ENCODE peak calls at places on chromosomes 1 and 21, in eight cellular contexts. T is cardiac muscle cell, G is tibial nerve, O is IMR-90, N is astrocyte of the spinal cord, V is AG09309, W is uterus, C is mucosa of descending colon. J is an unnamed sample.

GRCh38 chr21:17580319-17580718 is 32.4 kb downstream of the BTG3 start:
- DNase-seq in T (no peak), G (no peak), O (no peak), N (no peak), V (no peak), W (no peak), C (no peak), J (no peak)

GRCh38 chr21:36698160-36699025 is 522 bp upstream of the SIM2 start:
- DNase-seq in T (peak), G (no peak), O (peak), N (no peak), V (no peak), W (no peak), C (no peak), J (no peak)

GRCh38 chr1:156748670-156749428 is 2.6 kb downstream of the HDGF start:
- DNase-seq in T (peak), G (peak), O (peak), N (no peak), V (no peak), W (peak), C (peak), J (peak)

GRCh38 chr1:25556791-25557476 is 13.5 kb downstream of the LDLRAP1 start:
- DNase-seq in T (no peak), G (peak), O (peak), N (no peak), V (no peak), W (no peak), C (peak), J (peak)

GRCh38 chr1:10866314-10867091 is 70.1 kb upstream of the CASZ1 start:
- DNase-seq in T (no peak), G (no peak), O (peak), N (no peak), V (no peak), W (peak), C (peak), J (no peak)

GRCh38 chr1:214846276-214846675 is 236.3 kb upstream of the KCNK2 start:
- DNase-seq in T (no peak), G (no peak), O (no peak), N (no peak), V (no peak), W (no peak), C (no peak), J (no peak)

GRCh38 chr1:248196965-248197364 is at the start of gene OR2M3:
- DNase-seq in T (no peak), G (no peak), O (no peak), N (no peak), V (no peak), W (no peak), C (no peak), J (no peak)

GRCh38 chr1:204085876-204086275 is 13.0 kb downstream of the SOX13 start:
- DNase-seq in T (no peak), G (no peak), O (no peak), N (no peak), V (no peak), W (no peak), C (no peak), J (no peak)

GRCh38 chr1:148318123-148318899 is 164.8 kb downstream of the PPIAL4G start:
- DNase-seq in T (no peak), G (peak), O (no peak), N (peak), V (no peak), W (no peak), C (peak), J (no peak)

GRCh38 chr1:151568626-151569088 is 28.5 kb downstream of the TUFT1 start:
- DNase-seq in T (no peak), G (no peak), O (no peak), N (no peak), V (no peak), W (no peak), C (peak), J (no peak)

GRCh38 chr1:189708674-189709073 is 769.0 kb downstream of the BRINP3 start:
- DNase-seq in T (peak), G (no peak), O (peak), N (no peak), V (no peak), W (no peak), C (no peak), J (peak)

GRCh38 chr1:184113251-184113650 is 61.7 kb downstream of the TSEN15 start:
- DNase-seq in T (peak), G (no peak), O (no peak), N (no peak), V (no peak), W (no peak), C (no peak), J (no peak)

GRCh38 chr1:202237052-202237451 is 43.5 kb downstream of the LGR6 start:
- DNase-seq in T (peak), G (no peak), O (peak), N (no peak), V (no peak), W (no peak), C (peak), J (no peak)

GRCh38 chr1:96980448-96980847 is 258.9 kb downstream of the PTBP2 start:
- DNase-seq in T (no peak), G (no peak), O (no peak), N (no peak), V (no peak), W (no peak), C (no peak), J (no peak)

GRCh38 chr1:208944981-208945451 is 638.5 kb upstream of the CAMK1G start:
- DNase-seq in T (no peak), G (no peak), O (no peak), N (no peak), V (no peak), W (no peak), C (no peak), J (peak)

GRCh38 chr1:5727871-5728643 is 264.2 kb downstream of the NPHP4 start:
- DNase-seq in T (no peak), G (no peak), O (no peak), N (no peak), V (no peak), W (no peak), C (no peak), J (no peak)

GRCh38 chr1:213486488-213486887 is 435.4 kb downstream of the RPS6KC1 start:
- DNase-seq in T (no peak), G (no peak), O (no peak), N (no peak), V (no peak), W (no peak), C (no peak), J (no peak)

GRCh38 chr1:5990913-5991783 is 1.1 kb downstream of the NPHP4 start:
- DNase-seq in T (peak), G (no peak), O (peak), N (peak), V (no peak), W (peak), C (peak), J (peak)

GRCh38 chr21:31543191-31543590 is 116.3 kb upstream of the SOD1 start:
- DNase-seq in T (no peak), G (peak), O (peak), N (peak), V (peak), W (no peak), C (no peak), J (peak)

GRCh38 chr1:116521186-116521585 is 49.6 kb downstream of the CD58 start:
- DNase-seq in T (no peak), G (no peak), O (peak), N (no peak), V (no peak), W (no peak), C (no peak), J (peak)

GRCh38 chr1:80054129-80054528 is 1047.6 kb upstream of the ADGRL4 start:
- DNase-seq in T (peak), G (no peak), O (peak), N (peak), V (no peak), W (no peak), C (no peak), J (peak)

GRCh38 chr1:160400284-160400645 is at the start of gene VANGL2:
- DNase-seq in T (peak), G (peak), O (peak), N (peak), V (no peak), W (peak), C (peak), J (no peak)

GRCh38 chr1:31010081-31010989 is 55.2 kb downstream of the PUM1 start:
- DNase-seq in T (no peak), G (no peak), O (peak), N (peak), V (peak), W (no peak), C (no peak), J (no peak)

GRCh38 chr1:210438928-210439841 is 110.5 kb downstream of the HHAT start:
- DNase-seq in T (no peak), G (no peak), O (peak), N (peak), V (peak), W (no peak), C (no peak), J (peak)

GRCh38 chr21:44650265-44650972 is 4.0 kb downstream of the KRTAP12-4 start:
- DNase-seq in T (no peak), G (no peak), O (no peak), N (no peak), V (no peak), W (no peak), C (no peak), J (no peak)

GRCh38 chr21:31688603-31689368 is 29.3 kb downstream of the SOD1 start:
- DNase-seq in T (no peak), G (no peak), O (peak), N (no peak), V (no peak), W (no peak), C (no peak), J (no peak)

GRCh38 chr1:184590163-184590750 is 164.4 kb downstream of the EDEM3 start:
- DNase-seq in T (no peak), G (no peak), O (no peak), N (no peak), V (no peak), W (no peak), C (peak), J (no peak)

GRCh38 chr1:90480271-90480835 is 236.7 kb downstream of the BARHL2 start:
- DNase-seq in T (no peak), G (no peak), O (no peak), N (no peak), V (no peak), W (no peak), C (no peak), J (no peak)

GRCh38 chr1:199510314-199510713 is 517.2 kb upstream of the NR5A2 start:
- DNase-seq in T (no peak), G (no peak), O (no peak), N (no peak), V (no peak), W (no peak), C (no peak), J (no peak)

GRCh38 chr1:66676616-66677298 is 75.5 kb upstream of the DYNLT5 start:
- DNase-seq in T (no peak), G (peak), O (peak), N (peak), V (peak), W (no peak), C (peak), J (peak)

GRCh38 chr1:52706941-52707926 is 9.1 kb upstream of the COA7 start:
- DNase-seq in T (no peak), G (peak), O (no peak), N (no peak), V (no peak), W (no peak), C (peak), J (no peak)

GRCh38 chr1:184387069-184387870 is 441 bp downstream of the C1orf21 start:
- DNase-seq in T (peak), G (peak), O (peak), N (peak), V (no peak), W (peak), C (peak), J (no peak)

GRCh38 chr1:32881871-32882850 is 4.1 kb upstream of the HPCA start:
- DNase-seq in T (no peak), G (no peak), O (no peak), N (no peak), V (no peak), W (no peak), C (no peak), J (no peak)

GRCh38 chr1:241631674-241632073 is 8.5 kb downstream of the CHML start:
- DNase-seq in T (no peak), G (no peak), O (no peak), N (no peak), V (no peak), W (no peak), C (no peak), J (no peak)

DNA sequence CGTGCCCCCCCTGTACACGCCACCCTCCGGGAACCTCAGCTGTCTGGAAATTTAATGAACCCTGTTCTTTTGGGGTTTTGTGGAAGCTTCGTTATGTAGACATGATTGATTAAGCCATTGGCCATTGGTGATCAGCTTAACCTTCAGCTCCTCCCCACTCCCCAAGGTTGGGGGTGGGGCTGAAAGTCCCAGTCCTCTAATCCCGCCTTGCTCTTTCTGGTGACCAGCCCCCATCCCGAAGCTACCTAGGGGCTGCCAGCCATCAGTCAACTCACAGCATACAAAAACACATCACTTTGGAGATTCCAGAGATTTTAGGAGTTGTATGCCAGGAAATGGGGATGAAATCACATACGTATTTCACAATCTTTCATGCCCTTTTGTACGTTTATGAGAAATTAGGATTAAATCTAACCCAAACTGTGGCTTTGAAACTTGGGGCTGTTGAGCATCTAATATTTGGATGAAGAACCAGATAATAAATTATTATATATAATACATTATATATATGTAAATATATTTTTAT is 52.3 kb downstream of the BACE2 start:
- DNase-seq in T (no peak), G (no peak), O (no peak), N (no peak), V (no peak), W (no peak), C (no peak), J (peak)
- TF ChIP-seq CTCF in T (no peak), G (no peak), O (no peak), N (no peak), V (no peak), W (no peak), C (no peak), J (no peak)

GRCh38 chr1:88681223-88681622 is 2.9 kb upstream of the PKN2 start:
- DNase-seq in T (no peak), G (no peak), O (no peak), N (no peak), V (no peak), W (no peak), C (no peak), J (no peak)
- H3K4me3 ChIP-seq in T (no peak), G (no peak), O (no peak), N (no peak), V (no peak), W (no peak), C (no peak), J (no peak)

GRCh38 chr1:55337801-55338447 is 122.8 kb upstream of the USP24 start:
- DNase-seq in T (peak), G (no peak), O (peak), N (peak), V (peak), W (no peak), C (peak), J (peak)
- TF ChIP-seq CTCF in T (peak), G (no peak), O (peak), N (peak), V (peak), W (no peak), C (no peak), J (peak)

GRCh38 chr1:170691258-170691657 is 27.3 kb downstream of the PRRX1 start:
- DNase-seq in T (no peak), G (no peak), O (no peak), N (no peak), V (no peak), W (no peak), C (no peak), J (no peak)

GRCh38 chr1:170694172-170694926 is 30.4 kb downstream of the PRRX1 start:
- DNase-seq in T (no peak), G (no peak), O (no peak), N (no peak), V (no peak), W (no peak), C (no peak), J (peak)

GRCh38 chr1:170695955-170696590 is 32.1 kb downstream of the PRRX1 start:
- DNase-seq in T (no peak), G (no peak), O (no peak), N (no peak), V (no peak), W (no peak), C (no peak), J (peak)

GRCh38 chr1:170696591-170697337 is 32.8 kb downstream of the PRRX1 start:
- DNase-seq in T (peak), G (no peak), O (no peak), N (no peak), V (no peak), W (no peak), C (no peak), J (peak)

DNA sequence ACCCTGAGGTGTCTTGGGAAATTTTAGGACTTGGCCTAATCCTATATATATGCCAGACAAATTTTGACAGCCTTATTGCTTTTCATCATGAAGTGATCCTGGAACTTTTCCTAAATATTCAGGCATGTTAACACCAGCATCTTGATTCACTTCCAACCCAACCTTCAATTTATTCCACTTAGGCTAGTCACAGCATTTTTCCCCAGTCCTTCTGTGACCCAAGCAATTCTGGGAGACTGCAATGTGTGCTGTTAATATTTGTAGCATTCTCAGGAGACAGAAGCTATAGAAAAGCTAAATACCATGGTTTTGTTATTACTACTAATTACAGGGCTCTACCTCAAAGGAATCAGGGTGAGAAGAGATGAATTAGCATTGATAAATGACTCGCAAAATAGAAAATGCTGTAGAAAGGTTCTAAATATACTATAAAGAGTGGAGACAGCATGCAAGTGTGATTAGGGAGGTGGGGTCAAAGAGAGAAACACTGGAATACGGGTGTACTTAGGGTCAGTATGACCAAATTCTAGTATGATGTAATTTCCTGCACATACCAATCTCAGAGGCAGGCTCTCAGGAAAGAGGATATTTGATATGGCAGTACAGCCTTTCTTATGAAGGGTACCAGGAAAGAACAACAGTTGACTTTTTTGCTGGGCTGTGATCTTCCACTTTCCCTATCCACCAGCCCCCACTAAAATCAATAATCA is 29.1 kb downstream of the PRRX1 start:
- DNase-seq in T (no peak), G (no peak), O (peak), N (peak), V (no peak), W (no peak), C (no peak), J (peak)
- H3K4me3 ChIP-seq in T (no peak), G (no peak), O (no peak), N (no peak), V (no peak), W (no peak), C (no peak), J (no peak)

GRCh38 chr1:243982451-243983018 is 68.5 kb upstream of the ZBTB18 start:
- DNase-seq in T (no peak), G (no peak), O (no peak), N (no peak), V (no peak), W (no peak), C (no peak), J (no peak)
- TF ChIP-seq CTCF in T (peak), G (no peak), O (peak), N (peak), V (no peak), W (no peak), C (no peak), J (no peak)

GRCh38 chr1:76285578-76286135 is 211.1 kb downstream of the ST6GALNAC3 start:
- DNase-seq in T (no peak), G (no peak), O (no peak), N (no peak), V (no peak), W (no peak), C (no peak), J (no peak)
- H3K4me3 ChIP-seq in T (no peak), G (no peak), O (no peak), N (no peak), V (no peak), W (no peak), C (no peak), J (no peak)

DNA sequence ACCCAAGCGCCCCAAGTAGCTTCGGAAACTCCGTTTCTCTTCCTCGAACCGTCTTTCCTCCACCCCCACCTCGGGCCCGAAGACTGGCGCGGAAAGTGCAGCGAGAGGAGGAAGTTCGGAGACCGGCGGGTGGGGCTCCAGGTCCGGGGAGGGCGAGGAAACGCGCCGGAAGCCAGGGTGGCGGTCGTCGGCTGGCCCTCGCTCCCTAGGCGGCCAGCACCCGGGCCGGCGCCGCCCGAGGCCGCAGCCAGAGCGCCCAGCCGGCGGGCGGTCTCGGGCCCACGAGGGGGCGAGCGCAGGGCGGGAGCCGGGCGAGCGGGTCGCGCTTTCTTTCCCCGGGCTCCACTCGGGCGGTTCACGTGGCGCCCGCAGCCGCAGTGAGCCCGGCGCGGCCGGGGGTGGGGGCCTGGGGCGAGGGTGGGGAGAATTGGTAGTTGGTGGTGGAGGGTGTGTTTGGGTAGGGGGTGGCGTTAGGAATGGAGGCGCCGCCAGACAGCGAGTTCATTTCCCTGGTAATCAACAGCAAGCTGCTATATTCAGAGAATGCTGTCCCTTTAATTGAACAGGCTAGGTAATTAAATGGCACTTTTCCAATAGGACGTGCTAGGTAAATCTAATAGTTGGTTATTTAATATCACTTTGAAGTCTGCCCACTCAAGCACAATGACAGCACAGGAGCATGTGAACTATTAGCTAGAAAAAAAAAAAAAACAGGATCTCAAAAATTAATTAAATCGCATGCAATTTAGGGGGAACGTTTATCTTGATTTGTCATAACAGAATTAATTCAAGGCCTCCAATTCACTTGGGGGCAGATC is 6.7 kb downstream of the LMO4 start:
- DNase-seq in T (peak), G (no peak), O (peak), N (peak), V (no peak), W (peak), C (peak), J (peak)
- TF ChIP-seq CTCF in T (peak), G (peak), O (peak), N (no peak), V (peak), W (peak), C (peak), J (peak)

J was measured in fibroblast of the aortic adventitia.